ENCODE peak calls at places on chromosomes 6 and 20, in six cellular contexts. G is A549, Y is GM12878, O is GM23338, X is HepG2, W is K562. N is an unnamed sample.

GRCh38 chr6:2498224-2498623 is 252.5 kb downstream of the MYLK4 start:
- DNase-seq in G (no peak), Y (no peak), O (no peak), X (no peak), W (no peak), N (no peak)

GRCh38 chr6:113184736-113185135 is 672.4 kb upstream of the MARCKS start:
- DNase-seq in G (no peak), Y (no peak), O (no peak), X (no peak), W (no peak), N (no peak)

GRCh38 chr6:40582892-40583291 is 4.3 kb downstream of the LRFN2 start:
- DNase-seq in G (no peak), Y (no peak), O (peak; percentile 36), X (no peak), W (no peak), N (no peak)

GRCh38 chr6:28981833-28982475 is 23.2 kb downstream of the ZNF311 start:
- DNase-seq in G (peak; percentile 27), Y (peak; percentile 79), O (peak; percentile 82), X (peak; percentile 98), W (peak; percentile 83), N (peak; percentile 83)

GRCh38 chr6:20626165-20626564 is 91.9 kb downstream of the CDKAL1 start:
- DNase-seq in G (no peak), Y (no peak), O (no peak), X (no peak), W (no peak), N (no peak)

GRCh38 chr20:8782804-8783203 is 286.1 kb upstream of the PLCB4 start:
- DNase-seq in G (no peak), Y (no peak), O (no peak), X (no peak), W (no peak), N (no peak)

GRCh38 chr6:138499303-138499991 is at the start of gene NHSL1:
- DNase-seq in G (no peak), Y (peak; percentile 34), O (peak; percentile 60), X (peak; percentile 84), W (no peak), N (peak; percentile 46)

GRCh38 chr20:50054626-50055511 is 58.1 kb downstream of the UBE2V1 start:
- DNase-seq in G (no peak), Y (no peak), O (no peak), X (peak; percentile 67), W (no peak), N (no peak)

GRCh38 chr6:130587778-130588520 is 222.1 kb downstream of the TMEM200A start:
- DNase-seq in G (no peak), Y (no peak), O (no peak), X (no peak), W (no peak), N (no peak)

GRCh38 chr6:14797875-14798593 is 447.8 kb upstream of the JARID2 start:
- DNase-seq in G (no peak), Y (no peak), O (no peak), X (no peak), W (no peak), N (no peak)

GRCh38 chr6:127956260-127956888 is 55.5 kb upstream of the THEMIS start:
- DNase-seq in G (no peak), Y (no peak), O (peak; percentile 70), X (no peak), W (no peak), N (no peak)
- TF ChIP-seq CTCF in G (no peak), Y (peak; percentile 2), O (peak; percentile 54), X (no peak), W (no peak), N (no peak)

DNA sequence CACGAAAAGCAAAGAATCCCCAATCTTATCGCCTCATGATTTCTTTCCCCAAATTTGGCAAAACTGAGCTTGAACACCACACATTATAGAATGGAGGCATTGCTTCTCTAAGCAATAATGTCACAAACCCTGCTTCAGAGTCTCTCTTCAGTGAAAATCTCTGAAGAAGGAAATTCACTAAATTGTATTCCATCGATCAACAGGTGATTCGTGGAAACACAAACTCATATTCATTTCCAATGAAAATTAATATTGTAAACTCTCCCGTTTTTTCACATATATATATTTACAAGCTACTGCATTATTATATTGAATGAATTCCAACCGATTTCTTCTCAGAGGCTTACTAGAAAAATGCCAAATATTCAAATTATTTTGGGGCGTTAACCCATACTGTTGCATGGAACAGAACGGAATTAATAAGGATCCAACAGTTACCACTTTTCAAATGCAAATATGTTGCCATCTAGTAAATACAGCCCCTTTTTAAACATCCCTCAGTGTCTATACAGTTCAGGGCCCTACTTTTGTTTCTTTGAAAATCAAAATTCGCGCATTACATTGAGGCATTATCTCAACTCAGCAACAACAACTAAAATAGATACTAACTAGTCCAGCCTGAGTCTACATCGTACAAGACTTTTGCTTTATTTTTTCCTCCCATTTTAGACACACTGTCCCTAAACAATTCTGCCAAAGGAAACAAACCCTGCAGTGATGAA is 1.3 kb downstream of the KIF13A start:
- DNase-seq in G (no peak), Y (no peak), O (no peak), X (no peak), W (no peak), N (no peak)
- H3K27ac ChIP-seq in G (peak overlapping the region; percentile 87), Y (no peak overlapping the region), O (no peak overlapping the region), X (peak overlapping the region; percentile 87), W (no peak overlapping the region), N (no peak overlapping the region)

GRCh38 chr6:164897523-164898094 is 411.8 kb downstream of the C6orf118 start:
- DNase-seq in G (no peak), Y (no peak), O (peak; percentile 50), X (no peak), W (no peak), N (no peak)
- TF ChIP-seq REST in G (no peak), Y (no peak), O (no peak), X (no peak), W (no peak), N (no peak)

DNA sequence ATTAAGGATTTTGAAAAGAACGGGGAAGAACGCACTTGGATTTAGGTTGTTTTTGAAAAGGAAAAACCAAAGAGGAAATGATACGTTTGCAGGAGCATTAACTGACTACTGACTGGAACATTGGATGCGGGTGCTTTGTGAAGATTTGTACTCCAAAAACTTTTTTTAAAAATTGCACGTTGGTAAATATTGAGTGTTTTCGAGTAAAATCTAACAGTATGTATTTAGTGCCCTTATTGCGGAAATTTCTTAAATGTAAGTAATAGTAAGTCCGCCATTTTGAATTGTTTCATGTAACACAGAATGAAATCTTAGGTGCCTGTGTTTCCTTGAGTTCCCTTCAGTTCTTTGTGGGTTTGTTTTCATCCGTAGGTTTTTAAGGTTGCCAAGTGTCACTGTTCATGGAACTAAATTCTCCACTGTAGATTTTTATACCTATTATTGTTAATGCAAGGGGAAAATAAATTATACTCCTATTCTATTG is 15.2 kb upstream of the LIN28B start:
- DNase-seq in G (no peak), Y (no peak), O (peak; percentile 57), X (no peak), W (no peak), N (no peak)
- TF ChIP-seq CTCF in G (no peak), Y (no peak), O (no peak), X (no peak), W (no peak), N (no peak)

DNA sequence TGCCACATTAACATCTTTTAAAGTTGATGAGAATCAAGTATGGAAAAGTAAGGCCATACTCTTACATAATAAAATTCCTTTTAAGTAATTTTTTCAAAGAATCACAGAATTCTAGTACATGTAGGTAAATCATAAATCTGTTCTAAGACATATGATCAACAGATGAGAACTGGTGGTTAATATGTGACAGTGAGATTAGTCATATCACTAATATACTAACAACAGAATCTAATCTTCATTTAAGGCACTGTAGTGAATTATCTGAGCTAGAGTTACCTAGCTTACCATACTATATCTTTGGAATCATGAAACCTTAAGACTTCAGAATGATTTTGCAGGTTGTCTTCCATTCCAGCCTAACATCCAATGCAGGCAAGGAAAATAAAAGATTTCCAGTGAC is 11.6 kb downstream of the PLN start:
- DNase-seq in G (no peak), Y (no peak), O (no peak), X (no peak), W (no peak), N (no peak)
- H3K27ac ChIP-seq in G (no peak overlapping the region), Y (no peak overlapping the region), O (no peak overlapping the region), X (no peak overlapping the region), W (no peak overlapping the region), N (no peak overlapping the region)

N was measured in HL-60.